ENCODE peak calls at places on chromosomes 4 and X, in nine cellular contexts. One of them, this sample, is unnamed.
A peak's percentile ranks its signal among the peaks of the same experiment; 100 is the strongest.

GRCh38 chr4:16253127-16253960 is 27.1 kb upstream of the TAPT1 start:
- DNase-seq in mammary epithelial cell: peak; percentile 64
- DNase-seq in left ventricle myocardium inferior: no peak
- DNase-seq in heart left ventricle: no peak
- DNase-seq in neural progenitor cell: no peak
- DNase-seq in SK-N-SH: no peak
- DNase-seq in breast epithelium: no peak
- DNase-seq in psoas muscle: no peak
- DNase-seq in transverse colon: no peak
- DNase-seq in this sample: peak; percentile 15

GRCh38 chr4:95547708-95548471 is 883 bp downstream of the UNC5C start:
- DNase-seq in mammary epithelial cell: peak; percentile 53
- DNase-seq in left ventricle myocardium inferior: peak; percentile 25
- DNase-seq in heart left ventricle: peak; percentile 43
- DNase-seq in neural progenitor cell: peak; percentile 58
- DNase-seq in SK-N-SH: no peak
- DNase-seq in breast epithelium: no peak
- DNase-seq in psoas muscle: peak; percentile 54
- DNase-seq in transverse colon: peak; percentile 13
- DNase-seq in this sample: no peak

GRCh38 chrX:129593137-129593536 is 53.1 kb downstream of the OCRL start:
- DNase-seq in mammary epithelial cell: peak; percentile 18
- DNase-seq in left ventricle myocardium inferior: no peak
- DNase-seq in heart left ventricle: no peak
- DNase-seq in neural progenitor cell: no peak
- DNase-seq in SK-N-SH: no peak
- DNase-seq in breast epithelium: no peak
- DNase-seq in psoas muscle: no peak
- DNase-seq in transverse colon: no peak
- DNase-seq in this sample: no peak

GRCh38 chrX:7889680-7890079 is 37.5 kb downstream of the PNPLA4 start:
- DNase-seq in mammary epithelial cell: peak; percentile 51
- DNase-seq in left ventricle myocardium inferior: no peak
- DNase-seq in heart left ventricle: no peak
- DNase-seq in neural progenitor cell: no peak
- DNase-seq in SK-N-SH: no peak
- DNase-seq in breast epithelium: no peak
- DNase-seq in psoas muscle: no peak
- DNase-seq in transverse colon: no peak
- DNase-seq in this sample: no peak

GRCh38 chrX:153945956-153946909 is 1.8 kb upstream of the RENBP start:
- DNase-seq in mammary epithelial cell: no peak
- DNase-seq in left ventricle myocardium inferior: no peak
- DNase-seq in heart left ventricle: no peak
- DNase-seq in neural progenitor cell: no peak
- DNase-seq in SK-N-SH: no peak
- DNase-seq in breast epithelium: no peak
- DNase-seq in psoas muscle: no peak
- DNase-seq in transverse colon: no peak
- DNase-seq in this sample: no peak

GRCh38 chrX:141652315-141652714 is 46.2 kb downstream of the SPANXD start:
- DNase-seq in mammary epithelial cell: no peak
- DNase-seq in left ventricle myocardium inferior: no peak
- DNase-seq in heart left ventricle: no peak
- DNase-seq in neural progenitor cell: no peak
- DNase-seq in SK-N-SH: no peak
- DNase-seq in breast epithelium: no peak
- DNase-seq in psoas muscle: no peak
- DNase-seq in transverse colon: no peak
- DNase-seq in this sample: no peak

GRCh38 chr4:25976780-25977179 is 62.8 kb downstream of the SMIM20 start:
- DNase-seq in mammary epithelial cell: no peak
- DNase-seq in left ventricle myocardium inferior: no peak
- DNase-seq in heart left ventricle: no peak
- DNase-seq in neural progenitor cell: no peak
- DNase-seq in SK-N-SH: no peak
- DNase-seq in breast epithelium: no peak
- DNase-seq in psoas muscle: no peak
- DNase-seq in transverse colon: no peak
- DNase-seq in this sample: no peak

GRCh38 chr4:170979736-170980135 is 833.5 kb upstream of the GALNTL6 start:
- DNase-seq in mammary epithelial cell: peak; percentile 12
- DNase-seq in left ventricle myocardium inferior: no peak
- DNase-seq in heart left ventricle: no peak
- DNase-seq in neural progenitor cell: no peak
- DNase-seq in SK-N-SH: no peak
- DNase-seq in breast epithelium: peak; percentile 37
- DNase-seq in psoas muscle: no peak
- DNase-seq in transverse colon: no peak
- DNase-seq in this sample: no peak

GRCh38 chrX:101368800-101369199 is 17.2 kb downstream of the BTK start:
- DNase-seq in mammary epithelial cell: no peak
- DNase-seq in left ventricle myocardium inferior: no peak
- DNase-seq in heart left ventricle: no peak
- DNase-seq in neural progenitor cell: no peak
- DNase-seq in SK-N-SH: no peak
- DNase-seq in breast epithelium: no peak
- DNase-seq in psoas muscle: no peak
- DNase-seq in transverse colon: no peak
- DNase-seq in this sample: no peak

GRCh38 chr4:6472387-6473263 is at the start of gene PPP2R2C:
- DNase-seq in mammary epithelial cell: no peak
- DNase-seq in left ventricle myocardium inferior: no peak
- DNase-seq in heart left ventricle: no peak
- DNase-seq in neural progenitor cell: peak; percentile 82
- DNase-seq in SK-N-SH: peak; percentile 81
- DNase-seq in breast epithelium: no peak
- DNase-seq in psoas muscle: no peak
- DNase-seq in transverse colon: no peak
- DNase-seq in this sample: no peak

GRCh38 chr4:82524570-82525152 is 37.1 kb downstream of the TMEM150C start:
- DNase-seq in mammary epithelial cell: peak; percentile 32
- DNase-seq in left ventricle myocardium inferior: no peak
- DNase-seq in heart left ventricle: no peak
- DNase-seq in neural progenitor cell: no peak
- DNase-seq in SK-N-SH: no peak
- DNase-seq in breast epithelium: no peak
- DNase-seq in psoas muscle: no peak
- DNase-seq in transverse colon: no peak
- DNase-seq in this sample: no peak

GRCh38 chr4:132123870-132124623 is 1025.0 kb upstream of the PCDH10 start:
- DNase-seq in mammary epithelial cell: peak; percentile 66
- DNase-seq in left ventricle myocardium inferior: no peak
- DNase-seq in heart left ventricle: no peak
- DNase-seq in neural progenitor cell: no peak
- DNase-seq in SK-N-SH: no peak
- DNase-seq in breast epithelium: no peak
- DNase-seq in psoas muscle: no peak
- DNase-seq in transverse colon: no peak
- DNase-seq in this sample: no peak

GRCh38 chr4:70676554-70677090 is 10.3 kb upstream of the JCHAIN start:
- DNase-seq in mammary epithelial cell: no peak
- DNase-seq in left ventricle myocardium inferior: no peak
- DNase-seq in heart left ventricle: no peak
- DNase-seq in neural progenitor cell: no peak
- DNase-seq in SK-N-SH: no peak
- DNase-seq in breast epithelium: no peak
- DNase-seq in psoas muscle: no peak
- DNase-seq in transverse colon: no peak
- DNase-seq in this sample: no peak

GRCh38 chr4:80017125-80017854 is 55.7 kb downstream of the ANTXR2 start:
- DNase-seq in mammary epithelial cell: peak; percentile 89
- DNase-seq in left ventricle myocardium inferior: no peak
- DNase-seq in heart left ventricle: no peak
- DNase-seq in neural progenitor cell: no peak
- DNase-seq in SK-N-SH: no peak
- DNase-seq in breast epithelium: no peak
- DNase-seq in psoas muscle: no peak
- DNase-seq in transverse colon: no peak
- DNase-seq in this sample: no peak

GRCh38 chr4:167775374-167775773 is 317.0 kb upstream of the ANXA10 start:
- DNase-seq in mammary epithelial cell: peak; percentile 4
- DNase-seq in left ventricle myocardium inferior: no peak
- DNase-seq in heart left ventricle: no peak
- DNase-seq in neural progenitor cell: no peak
- DNase-seq in SK-N-SH: no peak
- DNase-seq in breast epithelium: no peak
- DNase-seq in psoas muscle: no peak
- DNase-seq in transverse colon: no peak
- DNase-seq in this sample: no peak

GRCh38 chr4:8228319-8229250 is 29.5 kb downstream of the SH3TC1 start:
- DNase-seq in mammary epithelial cell: peak; percentile 95
- DNase-seq in left ventricle myocardium inferior: peak; percentile 70
- DNase-seq in heart left ventricle: peak; percentile 81
- DNase-seq in neural progenitor cell: peak; percentile 23
- DNase-seq in SK-N-SH: no peak
- DNase-seq in breast epithelium: peak; percentile 73
- DNase-seq in psoas muscle: peak; percentile 84
- DNase-seq in transverse colon: peak; percentile 84
- DNase-seq in this sample: peak; percentile 86

GRCh38 chr4:8227201-8227770 is 28.2 kb downstream of the SH3TC1 start:
- DNase-seq in mammary epithelial cell: no peak
- DNase-seq in left ventricle myocardium inferior: no peak
- DNase-seq in heart left ventricle: peak; percentile 58
- DNase-seq in neural progenitor cell: no peak
- DNase-seq in SK-N-SH: no peak
- DNase-seq in breast epithelium: no peak
- DNase-seq in psoas muscle: no peak
- DNase-seq in transverse colon: no peak
- DNase-seq in this sample: no peak

GRCh38 chr4:8225704-8226443 is 26.8 kb downstream of the SH3TC1 start:
- DNase-seq in mammary epithelial cell: no peak
- DNase-seq in left ventricle myocardium inferior: no peak
- DNase-seq in heart left ventricle: no peak
- DNase-seq in neural progenitor cell: peak; percentile 37
- DNase-seq in SK-N-SH: peak; percentile 71
- DNase-seq in breast epithelium: no peak
- DNase-seq in psoas muscle: no peak
- DNase-seq in transverse colon: no peak
- DNase-seq in this sample: no peak

GRCh38 chr4:8229341-8229975 is 30.4 kb downstream of the SH3TC1 start:
- DNase-seq in mammary epithelial cell: no peak
- DNase-seq in left ventricle myocardium inferior: no peak
- DNase-seq in heart left ventricle: no peak
- DNase-seq in neural progenitor cell: no peak
- DNase-seq in SK-N-SH: no peak
- DNase-seq in breast epithelium: no peak
- DNase-seq in psoas muscle: no peak
- DNase-seq in transverse colon: no peak
- DNase-seq in this sample: no peak

GRCh38 chr4:8227771-8228318 is 28.8 kb downstream of the SH3TC1 start:
- DNase-seq in mammary epithelial cell: no peak
- DNase-seq in left ventricle myocardium inferior: no peak
- DNase-seq in heart left ventricle: no peak
- DNase-seq in neural progenitor cell: no peak
- DNase-seq in SK-N-SH: no peak
- DNase-seq in breast epithelium: no peak
- DNase-seq in psoas muscle: no peak
- DNase-seq in transverse colon: no peak
- DNase-seq in this sample: no peak
- H3K4me1 ChIP-seq in mammary epithelial cell: peaks cover 19% of the 10 kb centered on the region
- H3K4me1 ChIP-seq in left ventricle myocardium inferior: peaks cover 18% of the 10 kb centered on the region
- H3K4me1 ChIP-seq in heart left ventricle: no peaks in the 10 kb centered on the region
- H3K4me1 ChIP-seq in neural progenitor cell: peaks cover 14% of the 10 kb centered on the region
- H3K4me1 ChIP-seq in SK-N-SH: peaks cover 27% of the 10 kb centered on the region
- H3K4me1 ChIP-seq in breast epithelium: no peaks in the 10 kb centered on the region
- H3K4me1 ChIP-seq in psoas muscle: peaks cover 13% of the 10 kb centered on the region
- H3K4me1 ChIP-seq in transverse colon: peaks cover 15% of the 10 kb centered on the region
- H3K4me1 ChIP-seq in this sample: no peaks in the 10 kb centered on the region

GRCh38 chrX:147981038-147981752 is at the start of gene FMR1NB:
- DNase-seq in mammary epithelial cell: no peak
- DNase-seq in left ventricle myocardium inferior: no peak
- DNase-seq in heart left ventricle: no peak
- DNase-seq in neural progenitor cell: no peak
- DNase-seq in SK-N-SH: peak; percentile 11
- DNase-seq in breast epithelium: no peak
- DNase-seq in psoas muscle: no peak
- DNase-seq in transverse colon: no peak
- DNase-seq in this sample: no peak

DNA sequence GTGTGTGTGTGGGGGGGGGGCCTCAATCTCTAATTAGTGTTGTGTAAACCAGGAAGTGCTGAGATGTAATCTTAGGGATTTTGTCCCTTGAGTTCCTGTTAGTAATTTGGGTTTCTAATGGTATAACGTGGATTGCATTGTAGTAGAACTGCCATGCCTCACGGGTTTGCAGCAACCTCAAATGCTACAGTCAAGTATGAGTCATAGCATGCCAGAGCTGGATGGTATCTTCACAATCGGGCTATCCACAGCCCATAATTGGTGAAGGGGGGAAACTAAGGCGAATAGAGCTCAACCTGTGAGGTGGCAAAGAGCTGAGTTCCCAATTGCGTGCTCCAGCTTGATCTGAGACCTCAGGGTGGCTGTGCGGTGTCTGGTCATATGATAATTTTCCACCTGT is 2.2 kb upstream of the FMR1NB start:
- DNase-seq in mammary epithelial cell: peak; percentile 18
- DNase-seq in left ventricle myocardium inferior: no peak
- DNase-seq in heart left ventricle: no peak
- DNase-seq in neural progenitor cell: no peak
- DNase-seq in SK-N-SH: no peak
- DNase-seq in breast epithelium: no peak
- DNase-seq in psoas muscle: no peak
- DNase-seq in transverse colon: no peak
- DNase-seq in this sample: no peak
- TF ChIP-seq CTCF in mammary epithelial cell: no peak
- TF ChIP-seq CTCF in left ventricle myocardium inferior: no peak
- TF ChIP-seq CTCF in heart left ventricle: no peak
- TF ChIP-seq CTCF in neural progenitor cell: no peak
- TF ChIP-seq CTCF in SK-N-SH: no peak
- TF ChIP-seq CTCF in breast epithelium: no peak
- TF ChIP-seq CTCF in psoas muscle: no peak
- TF ChIP-seq CTCF in transverse colon: no peak
- TF ChIP-seq CTCF in this sample: no peak

DNA sequence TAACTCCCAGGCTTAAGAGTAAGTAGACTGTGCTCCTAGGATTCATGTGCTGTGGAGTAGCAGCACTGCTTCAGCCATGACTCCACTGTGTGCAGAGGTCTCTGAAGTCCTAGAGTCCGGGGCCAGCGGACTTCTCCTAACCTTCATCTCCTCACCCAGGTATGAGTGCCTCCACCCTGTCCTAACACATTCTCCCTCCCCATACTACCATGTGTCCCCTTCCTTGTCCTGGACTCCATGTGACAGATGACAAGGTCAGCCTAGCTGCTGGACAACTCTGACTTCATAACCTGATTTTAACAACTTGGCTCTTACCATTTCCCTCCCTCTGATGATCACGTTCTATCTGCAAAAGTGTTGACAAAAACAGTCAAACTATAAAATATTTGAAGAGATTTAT is 16.7 kb downstream of the ASB11 start:
- DNase-seq in mammary epithelial cell: no peak
- DNase-seq in left ventricle myocardium inferior: no peak
- DNase-seq in heart left ventricle: no peak
- DNase-seq in neural progenitor cell: no peak
- DNase-seq in SK-N-SH: no peak
- DNase-seq in breast epithelium: no peak
- DNase-seq in psoas muscle: no peak
- DNase-seq in transverse colon: no peak
- DNase-seq in this sample: no peak
- H3K27ac ChIP-seq in mammary epithelial cell: no peak overlapping the region
- H3K27ac ChIP-seq in left ventricle myocardium inferior: peak overlapping the region; percentile 85
- H3K27ac ChIP-seq in heart left ventricle: peak overlapping the region; percentile 54
- H3K27ac ChIP-seq in neural progenitor cell: no peak overlapping the region
- H3K27ac ChIP-seq in SK-N-SH: no peak overlapping the region
- H3K27ac ChIP-seq in breast epithelium: no peak overlapping the region
- H3K27ac ChIP-seq in psoas muscle: peak overlapping the region; percentile 87
- H3K27ac ChIP-seq in transverse colon: peak overlapping the region; percentile 6
- H3K27ac ChIP-seq in this sample: peak overlapping the region; percentile 76

GRCh38 chrX:13029831-13030771 is 14.3 kb downstream of the FAM9C start:
- DNase-seq in mammary epithelial cell: no peak
- DNase-seq in left ventricle myocardium inferior: no peak
- DNase-seq in heart left ventricle: no peak
- DNase-seq in neural progenitor cell: peak; percentile 27
- DNase-seq in SK-N-SH: no peak
- DNase-seq in breast epithelium: no peak
- DNase-seq in psoas muscle: no peak
- DNase-seq in transverse colon: peak; percentile 64
- DNase-seq in this sample: no peak
- H3K4me1 ChIP-seq in mammary epithelial cell: peaks cover 20% of the 10 kb centered on the region
- H3K4me1 ChIP-seq in left ventricle myocardium inferior: peaks cover 23% of the 10 kb centered on the region
- H3K4me1 ChIP-seq in heart left ventricle: peaks cover 5% of the 10 kb centered on the region
- H3K4me1 ChIP-seq in neural progenitor cell: peaks cover 22% of the 10 kb centered on the region
- H3K4me1 ChIP-seq in SK-N-SH: peaks cover 3% of the 10 kb centered on the region
- H3K4me1 ChIP-seq in breast epithelium: no peaks in the 10 kb centered on the region
- H3K4me1 ChIP-seq in psoas muscle: no peaks in the 10 kb centered on the region
- H3K4me1 ChIP-seq in transverse colon: no peaks in the 10 kb centered on the region
- H3K4me1 ChIP-seq in this sample: peaks cover 3% of the 10 kb centered on the region

This sample was measured in lung.